ENCODE peak calls at places on chromosomes 5 and 9, in four cellular contexts. V, H, K and G are unnamed samples.
A peak's percentile ranks its signal among the peaks of the same experiment; 100 is the strongest.

GRCh38 chr9:84966876-84967830 is 297.6 kb downstream of the NTRK2 start:
- DNase-seq in V (no peak), H (no peak), K (no peak), G (no peak)

GRCh38 chr5:1277331-1277730 is 17.5 kb downstream of the TERT start:
- DNase-seq in V (no peak), H (no peak), K (no peak), G (no peak)

GRCh38 chr5:57900356-57900944 is 417.8 kb upstream of the ACTBL2 start:
- DNase-seq in V (no peak), H (no peak), K (no peak), G (no peak)

GRCh38 chr9:86892576-86892975 is 54.7 kb downstream of the GAS1 start:
- DNase-seq in V (no peak), H (peak; percentile 26), K (no peak), G (no peak)

GRCh38 chr5:93787598-93787997 is 46.2 kb upstream of the POU5F2 start:
- DNase-seq in V (no peak), H (no peak), K (no peak), G (no peak)

GRCh38 chr9:112174965-112175795 is at the start of gene SUSD1:
- DNase-seq in V (peak; percentile 62), H (no peak), K (peak; percentile 37), G (peak; percentile 77)

GRCh38 chr9:5895782-5896181 is 5.1 kb downstream of the MLANA start:
- DNase-seq in V (no peak), H (peak; percentile 75), K (no peak), G (no peak)

GRCh38 chr9:105449081-105449480 is 1.2 kb downstream of the FSD1L start:
- DNase-seq in V (no peak), H (no peak), K (no peak), G (peak; percentile 4)

GRCh38 chr9:107548298-107549142 is 59.0 kb upstream of the KLF4 start:
- DNase-seq in V (no peak), H (no peak), K (peak; percentile 78), G (peak; percentile 13)

GRCh38 chr9:84317563-84317962 is 23.0 kb downstream of the SLC28A3 start:
- DNase-seq in V (no peak), H (no peak), K (no peak), G (no peak)

GRCh38 chr9:2567922-2568321 is 53.7 kb upstream of the VLDLR start:
- DNase-seq in V (no peak), H (no peak), K (no peak), G (no peak)

GRCh38 chr5:88660947-88661869 is 221.8 kb downstream of the MEF2C start:
- DNase-seq in V (peak; percentile 64), H (peak; percentile 80), K (peak; percentile 89), G (peak; percentile 50)
- TF ChIP-seq POLR2A in V (no peak), H (no peak), K (peak; percentile 87), G (no peak)

DNA sequence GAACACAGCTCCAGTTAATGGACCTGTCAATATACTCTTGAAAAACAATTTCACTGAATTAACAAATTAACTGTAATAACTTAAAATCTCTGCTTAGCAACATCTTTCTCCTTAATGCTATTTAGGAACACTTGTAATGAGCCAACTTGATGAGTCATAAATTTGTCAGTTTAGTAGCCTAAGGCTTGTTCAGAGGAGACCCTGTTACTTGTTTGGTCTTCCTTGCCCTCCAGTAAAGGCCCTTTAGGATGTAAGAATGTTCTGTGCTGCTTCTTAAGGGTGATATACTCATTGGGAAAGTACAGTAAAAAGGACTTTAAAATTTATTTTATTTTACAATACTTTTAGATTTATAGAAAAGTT is 11.4 kb upstream of the MATR3 start:
- DNase-seq in V (no peak), H (no peak), K (no peak), G (no peak)
- TF ChIP-seq POLR2A in V (no peak), H (no peak), K (no peak), G (no peak)

DNA sequence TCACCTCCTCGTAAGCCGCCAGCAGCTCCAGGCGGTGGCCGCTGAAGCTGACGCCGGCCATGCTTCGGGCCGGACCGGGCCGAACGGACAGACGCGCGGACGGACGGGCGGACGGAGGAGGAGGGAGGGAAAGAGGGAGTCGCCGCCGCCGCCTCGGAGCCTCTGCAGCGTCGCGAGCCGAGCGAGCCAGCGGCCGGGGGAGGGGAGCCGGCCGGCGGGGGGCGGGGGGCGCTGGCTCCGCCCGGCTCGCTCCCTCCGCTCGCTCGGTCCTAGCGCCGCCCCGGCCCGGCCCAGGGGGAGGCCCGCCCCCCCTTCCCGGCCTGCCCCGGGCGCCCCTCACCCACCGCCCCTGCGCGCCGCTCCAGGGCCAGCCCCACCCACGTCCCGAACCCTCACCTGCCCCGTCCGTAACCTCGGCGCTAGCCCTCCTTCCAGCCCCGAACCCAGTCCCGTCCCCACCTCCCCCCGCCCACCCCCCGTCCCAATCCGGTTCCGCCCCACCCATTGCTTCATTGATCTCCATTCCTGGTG is at the start of gene DBN1:
- DNase-seq in V (peak; percentile 77), H (no peak), K (peak; percentile 42), G (peak; percentile 37)
- TF ChIP-seq POLR2A in V (no peak), H (no peak), K (no peak), G (no peak)

DNA sequence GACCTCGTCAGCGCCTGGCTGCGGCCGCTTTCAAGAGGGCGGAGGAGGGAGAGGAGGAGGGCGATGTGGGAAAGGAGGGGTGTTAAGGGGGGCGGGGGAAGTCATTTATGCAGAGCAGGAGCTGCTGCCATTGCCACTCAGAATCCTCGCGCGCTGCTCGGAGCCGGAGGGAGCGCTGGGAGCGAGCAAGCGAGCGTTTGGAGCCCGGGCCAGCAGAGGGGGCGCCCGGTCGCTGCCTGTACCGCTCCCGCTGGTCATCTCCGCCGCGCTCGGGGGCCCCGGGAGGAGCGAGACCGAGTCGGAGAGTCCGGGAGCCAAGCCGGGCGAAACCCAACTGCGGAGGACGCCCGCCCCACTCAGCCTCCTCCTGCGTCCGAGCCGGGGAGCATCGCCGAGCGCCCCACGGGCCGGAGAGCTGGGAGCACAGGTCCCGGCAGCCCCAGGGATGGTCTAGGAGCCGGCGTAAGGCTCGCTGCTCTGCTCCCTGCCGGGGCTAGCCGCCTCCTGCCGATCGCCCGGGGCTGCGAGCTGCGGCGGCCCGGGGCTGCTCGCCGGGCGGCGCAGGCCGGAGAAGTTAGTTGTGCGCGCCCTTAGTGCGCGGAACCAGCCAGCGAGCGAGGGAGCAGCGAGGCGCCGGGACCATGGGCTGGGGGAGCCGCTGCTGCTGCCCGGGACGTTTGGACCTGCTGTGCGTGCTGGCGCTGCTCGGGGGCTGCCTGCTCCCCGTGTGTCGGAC is at the start of gene PCSK5:
- DNase-seq in V (peak; percentile 39), H (peak; percentile 97), K (peak; percentile 94), G (peak; percentile 71)
- TF ChIP-seq POLR2A in V (no peak), H (peak; percentile 74), K (peak; percentile 92), G (no peak)

GRCh38 chr5:111706345-111706744 is 50.6 kb downstream of the NREP start:
- DNase-seq in V (no peak), H (no peak), K (peak; percentile 57), G (no peak)

GRCh38 chr5:111704452-111705085 is 52.4 kb downstream of the NREP start:
- DNase-seq in V (no peak), H (no peak), K (no peak), G (no peak)

GRCh38 chr5:111707624-111708165 is 49.3 kb downstream of the NREP start:
- DNase-seq in V (no peak), H (no peak), K (no peak), G (no peak)

GRCh38 chr5:111699976-111700375 is 57.0 kb downstream of the NREP start:
- DNase-seq in V (no peak), H (no peak), K (no peak), G (no peak)

DNA sequence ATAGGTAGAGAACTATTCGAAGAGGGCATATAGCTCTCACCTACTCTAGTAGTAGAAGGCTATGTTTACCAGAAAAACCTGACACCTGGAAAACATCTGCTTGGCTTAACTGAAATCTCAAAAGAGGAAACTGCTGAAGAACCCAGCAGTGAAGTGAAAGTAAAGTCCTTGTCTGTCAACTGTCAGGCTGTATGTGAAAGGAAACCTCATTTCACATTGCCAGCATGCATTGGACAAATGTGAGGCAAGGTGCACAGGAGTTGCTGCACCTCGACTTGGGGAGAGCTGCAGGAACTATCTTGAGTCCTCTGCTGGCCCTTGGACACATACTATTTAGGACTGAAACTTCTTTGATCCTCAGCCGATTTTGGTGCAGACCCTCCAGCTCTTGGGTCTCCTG is 53.3 kb downstream of the NREP start:
- DNase-seq in V (peak; percentile 7), H (no peak), K (no peak), G (no peak)
- TF ChIP-seq POLR2A in V (no peak), H (no peak), K (no peak), G (no peak)